ENCODE peak calls at places on chromosomes 3 and 15, in five cellular contexts. P, V, O, D and Y are unnamed samples.

GRCh38 chr15:70491183-70491621 is 272.2 kb downstream of the UACA start:
- DNase-seq in V (no peak), D (no peak), O (no peak), P (no peak), Y (no peak)

GRCh38 chr3:181879926-181880325 is 168.2 kb downstream of the SOX2 start:
- DNase-seq in D (no peak), V (no peak), P (no peak), O (no peak), Y (no peak)

GRCh38 chr15:68559342-68560310 is 19.2 kb upstream of the CORO2B start:
- DNase-seq in D (peak), V (peak), P (peak), O (peak), Y (peak)

GRCh38 chr3:41102053-41102556 is 97.2 kb upstream of the CTNNB1 start:
- DNase-seq in O (peak), V (no peak), D (no peak), P (no peak), Y (no peak)

GRCh38 chr3:27880969-27881892 is 159.1 kb upstream of the EOMES start:
- DNase-seq in O (peak), V (no peak), P (peak), D (no peak), Y (no peak)

GRCh38 chr15:66765478-66766281 is 63.6 kb downstream of the SMAD6 start:
- DNase-seq in V (no peak), O (peak), P (no peak), D (peak), Y (peak)

GRCh38 chr15:90872481-90873184 is 4.2 kb downstream of the FURIN start:
- DNase-seq in V (peak), O (no peak), P (no peak), D (peak), Y (peak)

GRCh38 chr3:71903141-71903540 is 118.2 kb upstream of the PROK2 start:
- DNase-seq in P (no peak), D (peak), V (no peak), O (no peak), Y (no peak)

GRCh38 chr3:150409527-150410310 is 1.6 kb downstream of the TSC22D2 start:
- DNase-seq in O (peak), V (peak), D (peak), P (peak), Y (peak)

GRCh38 chr3:11407644-11408043 is 135.4 kb downstream of the ATG7 start:
- DNase-seq in V (no peak), O (no peak), P (no peak), D (no peak), Y (no peak)

GRCh38 chr15:62594017-62594416 is 428.9 kb upstream of the C2CD4B start:
- DNase-seq in O (no peak), D (no peak), P (no peak), V (no peak), Y (no peak)

GRCh38 chr3:8975081-8976020 is 12.1 kb upstream of the RAD18 start:
- DNase-seq in P (no peak), V (no peak), O (no peak), D (no peak), Y (no peak)

DNA sequence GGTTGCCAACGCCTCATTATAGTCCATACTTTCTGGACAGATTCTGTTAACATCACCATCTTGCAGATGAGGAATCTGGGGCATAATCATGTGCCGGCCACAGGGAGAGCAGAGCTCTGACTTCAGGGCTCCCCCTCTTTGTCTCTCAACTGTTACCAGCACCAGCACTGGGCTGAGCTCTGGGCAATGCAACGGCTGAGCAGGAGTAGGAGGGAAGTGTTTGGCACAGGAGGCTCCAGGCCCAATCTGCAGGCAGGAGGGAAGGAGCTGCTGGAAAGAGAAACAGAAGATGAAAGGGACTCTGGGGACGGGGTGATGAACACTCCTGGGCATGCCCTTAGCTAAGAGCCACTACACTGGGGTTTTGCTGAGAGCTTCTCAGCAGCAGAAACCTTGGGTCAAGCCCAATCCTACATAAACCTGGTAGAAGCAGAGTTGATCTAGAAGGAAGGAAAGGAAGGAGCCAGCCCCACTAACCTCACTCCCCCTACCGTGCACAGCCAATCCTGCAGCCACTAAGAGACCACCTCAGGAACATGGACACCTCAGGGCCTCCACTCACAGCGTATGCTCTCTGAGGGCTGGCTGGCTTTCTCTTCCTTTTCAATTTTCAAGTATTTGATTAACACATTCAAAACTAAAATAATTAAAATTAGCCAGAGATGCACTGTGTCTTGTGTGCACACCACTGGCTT is 73.1 kb upstream of the SPATA12 start:
- DNase-seq in O (no peak), V (peak), P (no peak), D (no peak), Y (no peak)
- TF ChIP-seq CTCF in O (no peak), V (peak), P (no peak), D (peak), Y (no peak)

DNA sequence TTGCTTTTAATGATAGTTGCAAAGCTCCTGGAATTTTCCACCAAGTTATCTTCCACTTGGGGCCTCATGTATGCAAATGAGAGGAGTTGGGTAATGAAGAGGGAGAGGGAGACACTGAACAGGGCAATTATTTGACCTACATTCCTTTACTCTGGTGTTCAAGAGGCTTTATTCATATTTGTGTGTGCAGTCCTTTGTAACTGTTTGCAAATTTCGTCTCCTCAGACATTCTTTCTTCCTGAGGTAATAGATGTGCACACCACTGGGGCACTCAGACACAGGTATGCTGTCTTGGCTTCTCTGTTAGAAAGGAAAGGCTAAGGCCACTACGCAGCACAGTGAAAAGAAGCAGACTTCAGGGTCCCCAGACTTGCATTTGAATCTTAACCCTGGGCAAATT is 189.7 kb upstream of the IL12A start:
- DNase-seq in O (no peak), D (peak), P (no peak), V (no peak), Y (peak)
- TF ChIP-seq CTCF in O (no peak), D (no peak), P (no peak), V (no peak), Y (no peak)

GRCh38 chr3:129975332-129976090 is 991 bp downstream of the TRH start:
- DNase-seq in V (peak), P (peak), O (no peak), D (no peak), Y (peak)
- TF ChIP-seq CTCF in V (no peak), P (no peak), O (no peak), D (no peak), Y (peak)

DNA sequence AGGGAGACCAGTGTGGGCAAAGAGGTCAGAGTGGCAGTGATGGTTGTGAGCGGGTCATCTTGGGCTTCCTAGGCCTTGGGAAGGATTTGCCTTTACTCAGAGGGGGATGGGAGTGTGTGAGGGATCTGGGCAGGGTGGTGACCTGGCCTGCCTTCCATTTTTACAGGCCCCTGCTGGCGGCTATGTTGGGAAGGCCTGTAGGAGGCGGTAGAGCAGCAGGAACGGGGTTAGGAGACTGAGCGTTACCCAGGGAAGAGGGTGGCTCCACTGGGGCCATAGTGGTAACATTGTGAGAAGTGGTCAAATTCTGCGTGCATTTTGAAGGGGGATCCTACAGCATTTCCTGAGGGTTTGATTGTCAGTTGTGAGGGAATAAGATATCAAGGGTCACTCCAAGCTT is 307.3 kb upstream of the CTDSPL start:
- DNase-seq in V (no peak), D (no peak), P (no peak), O (no peak), Y (no peak)
- TF ChIP-seq CTCF in V (peak), D (no peak), P (no peak), O (peak), Y (no peak)

GRCh38 chr3:161671141-161671540 is 174.5 kb downstream of the OTOL1 start:
- DNase-seq in O (no peak), D (no peak), P (no peak), V (no peak), Y (no peak)
- TF ChIP-seq CTCF in O (no peak), D (no peak), P (no peak), V (no peak), Y (no peak)

DNA sequence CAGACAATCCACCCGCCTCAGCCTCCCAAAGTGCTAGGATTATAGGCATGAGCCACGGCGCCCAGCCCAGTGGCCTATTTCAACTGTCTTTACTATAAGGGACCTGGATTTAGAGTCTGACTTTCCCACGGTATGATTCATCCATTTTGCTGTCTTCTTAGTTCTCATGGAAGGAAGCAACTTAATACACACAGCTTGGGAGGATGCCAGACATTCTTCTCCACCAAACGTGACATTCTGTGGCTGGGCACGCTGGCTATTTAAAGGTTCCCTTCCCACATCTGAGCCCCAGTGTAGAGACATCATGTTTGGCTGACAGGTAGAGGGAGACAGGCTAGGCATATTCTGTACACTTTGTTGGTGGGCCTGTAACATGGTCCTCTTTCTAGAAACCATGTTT is 26.2 kb downstream of the FAM43A start:
- DNase-seq in P (no peak), D (peak), V (no peak), O (no peak), Y (peak)
- TF ChIP-seq CTCF in P (no peak), D (no peak), V (no peak), O (no peak), Y (no peak)

DNA sequence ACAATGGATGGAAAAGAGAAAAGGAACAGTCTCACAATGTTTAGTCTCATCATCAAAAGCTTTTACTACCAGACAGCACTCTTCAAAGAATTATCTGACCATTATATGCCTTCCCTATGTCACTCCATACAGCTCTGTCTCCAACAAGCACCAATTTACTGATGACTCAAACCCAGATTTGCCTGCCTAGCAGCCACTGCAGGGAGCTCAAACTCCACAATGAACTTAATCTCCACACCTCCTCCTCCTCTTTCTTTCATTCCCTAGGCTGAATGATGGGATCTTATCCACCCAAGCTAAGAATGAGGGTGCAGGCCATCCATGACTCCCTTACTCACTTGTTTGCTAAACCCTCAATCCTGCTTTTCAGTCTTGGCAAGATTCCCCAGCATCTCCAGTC is 45.5 kb downstream of the NBEAL2 start:
- DNase-seq in V (no peak), P (no peak), D (peak), O (no peak), Y (no peak)
- TF ChIP-seq CTCF in V (no peak), P (no peak), D (no peak), O (no peak), Y (no peak)

GRCh38 chr3:58521002-58521670 is 15.9 kb downstream of the ACOX2 start:
- DNase-seq in P (no peak), D (no peak), V (no peak), O (no peak), Y (no peak)

GRCh38 chr3:58521917-58522680 is 14.9 kb downstream of the ACOX2 start:
- DNase-seq in O (no peak), P (no peak), V (no peak), D (no peak), Y (no peak)

GRCh38 chr3:58518304-58518789 is 18.6 kb downstream of the ACOX2 start:
- DNase-seq in D (no peak), O (no peak), V (no peak), P (no peak), Y (no peak)

GRCh38 chr3:58519668-58520402 is 17.2 kb downstream of the ACOX2 start:
- DNase-seq in V (no peak), D (no peak), P (no peak), O (no peak), Y (no peak)

GRCh38 chr3:58520403-58520784 is 16.6 kb downstream of the ACOX2 start:
- DNase-seq in O (no peak), V (no peak), P (no peak), D (no peak), Y (no peak)
- TF ChIP-seq CTCF in O (no peak), V (no peak), P (no peak), D (no peak), Y (no peak)

DNA sequence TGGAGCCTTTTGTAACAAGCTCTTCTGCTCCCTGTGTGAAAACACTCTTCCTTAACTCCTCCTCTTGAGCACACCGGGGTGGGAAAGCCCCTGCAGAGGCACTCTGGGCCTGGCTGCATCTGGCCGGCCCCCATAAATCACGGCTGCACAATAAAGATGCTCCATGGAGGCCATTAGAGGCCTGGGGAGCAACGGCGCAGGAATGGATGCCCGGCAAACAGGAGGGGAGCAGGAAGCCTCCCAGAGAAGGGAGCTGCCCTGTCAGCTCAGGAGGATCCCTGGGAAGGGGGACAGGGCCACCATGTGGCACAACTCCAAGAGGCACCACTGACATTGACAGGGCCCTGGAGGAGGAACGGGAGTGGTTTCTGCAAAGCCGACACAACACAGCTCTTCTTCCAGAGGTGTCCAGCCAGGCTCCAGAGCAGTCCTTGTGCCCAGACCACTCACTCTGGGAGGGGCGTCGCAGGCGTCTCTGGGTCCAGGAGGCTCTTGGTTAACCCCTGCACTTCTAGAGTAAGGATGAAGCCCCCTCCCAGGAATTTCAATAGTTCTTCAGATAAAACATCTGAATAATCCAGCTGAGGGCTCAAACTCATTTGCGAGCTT is 509.2 kb upstream of the PPP2R3A start:
- DNase-seq in D (no peak), V (peak), O (no peak), P (no peak), Y (no peak)
- TF ChIP-seq CTCF in D (no peak), V (peak), O (no peak), P (no peak), Y (no peak)